ENCODE peak calls at places on chromosomes 5 and 9, in eight cellular contexts. W, Y, Z, J, O, C, D and T are unnamed samples.

GRCh38 chr5:116097301-116097700 is 12.5 kb downstream of the COMMD10 start:
- DNase-seq in W (no peak), Y (no peak), Z (no peak), J (no peak), O (no peak), C (no peak), D (no peak), T (no peak)

GRCh38 chr5:172009536-172010270 is 3.3 kb upstream of the FBXW11 start:
- DNase-seq in W (no peak), Y (no peak), Z (no peak), J (no peak), O (no peak), C (no peak), D (no peak), T (no peak)

GRCh38 chr5:168992687-168993086 is 308.3 kb downstream of the SLIT3 start:
- DNase-seq in W (no peak), Y (peak; percentile 49), Z (no peak), J (no peak), O (no peak), C (no peak), D (no peak), T (peak; percentile 31)

GRCh38 chr5:102450313-102450990 is 48.3 kb downstream of the SLCO6A1 start:
- DNase-seq in W (no peak), Y (peak; percentile 47), Z (no peak), J (no peak), O (peak; percentile 50), C (no peak), D (no peak), T (peak; percentile 44)

GRCh38 chr5:133828727-133829126 is 139.7 kb downstream of the C5orf15 start:
- DNase-seq in W (no peak), Y (no peak), Z (no peak), J (no peak), O (no peak), C (no peak), D (no peak), T (no peak)

GRCh38 chr9:94632736-94633135 is 6.6 kb downstream of the FBP1 start:
- DNase-seq in W (no peak), Y (no peak), Z (no peak), J (no peak), O (no peak), C (no peak), D (no peak), T (no peak)

GRCh38 chr5:179204572-179204971 is 140.7 kb downstream of the ADAMTS2 start:
- DNase-seq in W (no peak), Y (no peak), Z (no peak), J (no peak), O (no peak), C (no peak), D (no peak), T (no peak)

GRCh38 chr9:87685871-87686519 is 39.9 kb upstream of the CTSL start:
- DNase-seq in W (no peak), Y (no peak), Z (no peak), J (no peak), O (no peak), C (no peak), D (peak; percentile 68), T (no peak)

GRCh38 chr9:88993327-88993726 is 2.1 kb downstream of the S1PR3 start:
- DNase-seq in W (peak; percentile 6), Y (no peak), Z (no peak), J (no peak), O (no peak), C (no peak), D (peak; percentile 62), T (no peak)

GRCh38 chr5:160938532-160938931 is 86.5 kb upstream of the ATP10B start:
- DNase-seq in W (peak; percentile 34), Y (no peak), Z (no peak), J (no peak), O (no peak), C (peak; percentile 33), D (no peak), T (peak; percentile 54)

GRCh38 chr5:132294728-132295504 is 722 bp downstream of the SLC22A4 start:
- DNase-seq in W (peak; percentile 78), Y (no peak), Z (no peak), J (peak; percentile 72), O (peak; percentile 92), C (peak; percentile 61), D (peak; percentile 67), T (peak; percentile 98)

GRCh38 chr9:134253596-134254205 is 72.6 kb upstream of the RXRA start:
- DNase-seq in W (no peak), Y (no peak), Z (no peak), J (no peak), O (no peak), C (no peak), D (no peak), T (no peak)

GRCh38 chr5:132446621-132447020 is 44.0 kb downstream of the IRF1 start:
- DNase-seq in W (peak; percentile 83), Y (no peak), Z (peak; percentile 73), J (no peak), O (no peak), C (peak; percentile 82), D (peak; percentile 87), T (no peak)

GRCh38 chr5:95449460-95449859 is 58.3 kb downstream of the FAM81B start:
- DNase-seq in W (no peak), Y (no peak), Z (no peak), J (no peak), O (no peak), C (no peak), D (no peak), T (peak; percentile 49)

DNA sequence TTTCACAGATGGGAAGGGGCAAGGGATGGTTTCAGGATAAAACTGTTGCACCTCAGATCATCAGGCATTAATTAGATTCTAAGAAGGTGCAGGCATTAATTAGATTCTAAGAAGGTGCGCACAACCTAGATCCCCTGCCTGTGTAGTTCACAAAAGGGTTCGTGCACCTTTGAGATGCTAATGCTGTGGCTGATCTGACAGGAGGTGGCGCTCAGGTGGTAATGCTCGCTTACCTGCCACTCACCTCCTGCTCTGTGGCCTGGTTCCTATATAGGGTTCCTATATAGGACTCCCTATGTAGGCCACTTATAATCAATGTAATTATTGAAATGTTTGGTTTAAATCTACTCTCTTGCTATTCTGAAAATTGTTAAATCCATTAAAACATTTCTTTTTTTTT is 171.0 kb downstream of the MSX2 start:
- DNase-seq in W (no peak), Y (no peak), Z (no peak), J (no peak), O (no peak), C (no peak), D (no peak), T (no peak)
- TF ChIP-seq CTCF in W (no peak), Y (peak; percentile 28), Z (no peak), J (no peak), O (no peak), C (no peak), D (no peak), T (no peak)

GRCh38 chr5:44809956-44810276 is 1.2 kb downstream of the MRPS30 start:
- DNase-seq in W (no peak), Y (no peak), Z (no peak), J (no peak), O (no peak), C (no peak), D (no peak), T (peak; percentile 4)
- H3K4me3 ChIP-seq in W (peak overlapping the region; percentile 65), Y (peak overlapping the region; percentile 95), Z (peak overlapping the region; percentile 95), J (peak overlapping the region; percentile 82), O (peak overlapping the region; percentile 74), C (peak overlapping the region; percentile 88), D (peak overlapping the region; percentile 91), T (peak overlapping the region; percentile 85)

GRCh38 chr9:127224178-127224882 is 40.2 kb upstream of the GARNL3 start:
- DNase-seq in W (peak; percentile 96), Y (peak; percentile 100), Z (peak; percentile 83), J (no peak), O (peak; percentile 96), C (peak; percentile 91), D (peak; percentile 94), T (peak; percentile 62)
- TF ChIP-seq POLR2A in W (peak; percentile 25), Y (peak; percentile 72), Z (peak; percentile 50), J (no peak), O (no peak), C (no peak), D (peak; percentile 16), T (no peak)

GRCh38 chr5:59620535-59621212 is 272.9 kb downstream of the PDE4D start:
- DNase-seq in W (no peak), Y (no peak), Z (no peak), J (no peak), O (no peak), C (no peak), D (no peak), T (no peak)
- TF ChIP-seq CTCF in W (no peak), Y (no peak), Z (no peak), J (no peak), O (no peak), C (no peak), D (no peak), T (no peak)

DNA sequence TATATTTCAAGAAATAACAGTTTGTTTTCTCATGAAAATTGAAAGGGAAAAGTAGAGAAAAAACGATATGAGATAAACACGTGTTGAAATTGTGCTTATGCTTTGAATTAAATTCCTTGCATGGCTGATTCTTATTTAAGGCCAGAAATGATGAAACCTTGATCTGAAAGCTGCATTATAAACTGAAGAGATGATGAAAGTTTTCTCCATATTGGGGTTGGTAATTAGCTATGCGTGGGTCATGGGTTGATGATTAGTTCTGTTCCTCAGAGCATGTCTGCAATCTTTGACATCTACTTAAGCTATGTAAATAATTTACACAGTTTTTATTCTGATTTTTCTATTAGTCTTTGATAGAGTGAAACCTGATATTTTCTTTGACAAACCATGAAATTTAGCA is 264.2 kb downstream of the CD180 start:
- DNase-seq in W (no peak), Y (no peak), Z (no peak), J (no peak), O (no peak), C (no peak), D (no peak), T (no peak)
- H3K4me3 ChIP-seq in W (no peak overlapping the region), Y (no peak overlapping the region), Z (no peak overlapping the region), J (no peak overlapping the region), O (no peak overlapping the region), C (no peak overlapping the region), D (no peak overlapping the region), T (no peak overlapping the region)

GRCh38 chr9:36486454-36486932 is 86.2 kb upstream of the MELK start:
- DNase-seq in W (peak; percentile 18), Y (no peak), Z (no peak), J (no peak), O (no peak), C (peak; percentile 20), D (peak; percentile 45), T (no peak)
- TF ChIP-seq POLR2A in W (no peak), Y (no peak), Z (no peak), J (no peak), O (no peak), C (no peak), D (no peak), T (no peak)